ENCODE peak calls at places on chromosome 21, in nine cellular contexts. B is KG1; N is stimulated activated CD8-positive, alpha-beta memory T cell treated with anti-CD3 and anti-CD28 coated beads, Interleukin-4, amount 100 ng/mL, for 1 hour; L is astrocyte of the cerebellum; M is stimulated activated effector memory CD8-positive, alpha-beta T cell treated with anti-CD3 and anti-CD28 coated beads, Interleukin-12 subunit alpha, Interleukin-12 subunit beta, amount 100 ng/mL, for 72 hours; I is AG20443; R is activated effector memory CD4-positive, alpha-beta T cell treated with Interleukin-2 at 50 U/mL for 16 hours; W is NCI-H1417; H is iPS-NIHi11. Y is an unnamed sample.

GRCh38 chr21:34890724-34891609 is 158.1 kb downstream of the RUNX1 start:
- DNase-seq in B (no peak), W (no peak), L (no peak), H (peak), I (no peak), M (peak), N (no peak), R (no peak), Y (peak)

GRCh38 chr21:45741691-45742090 is 98.2 kb downstream of the PCBP3 start:
- DNase-seq in M (no peak), I (no peak), N (no peak), R (no peak), L (no peak), B (no peak), W (no peak), H (no peak), Y (no peak)

GRCh38 chr21:15441999-15442398 is 287.8 kb upstream of the USP25 start:
- DNase-seq in I (no peak), N (no peak), B (no peak), R (no peak), H (no peak), L (no peak), W (no peak), M (no peak), Y (no peak)

GRCh38 chr21:28884481-28884880 is 108.2 kb downstream of the LTN1 start:
- DNase-seq in H (no peak), N (no peak), M (no peak), I (peak), W (no peak), L (no peak), B (peak), R (no peak), Y (no peak)

GRCh38 chr21:42220138-42220701 is 1.3 kb downstream of the ABCG1 start:
- DNase-seq in M (peak), B (peak), H (peak), W (peak), R (peak), L (peak), N (no peak), I (peak), Y (peak)

GRCh38 chr21:39863111-39863510 is 4.1 kb upstream of the PCP4 start:
- DNase-seq in H (no peak), M (no peak), I (no peak), W (peak), R (no peak), B (no peak), N (no peak), L (peak), Y (no peak)

GRCh38 chr21:26819944-26820343 is 25.3 kb downstream of the ADAMTS1 start:
- DNase-seq in R (no peak), N (no peak), I (no peak), L (no peak), B (no peak), H (no peak), M (no peak), W (no peak), Y (no peak)

GRCh38 chr21:15653710-15654109 is 76.1 kb upstream of the USP25 start:
- DNase-seq in H (no peak), M (no peak), N (no peak), B (no peak), I (no peak), W (no peak), L (no peak), R (no peak), Y (no peak)

GRCh38 chr21:26070822-26071425 is 99.6 kb downstream of the APP start:
- DNase-seq in R (peak), W (peak), I (peak), L (peak), B (no peak), H (no peak), M (no peak), N (peak), Y (peak)

GRCh38 chr21:38958940-38959685 is 153.4 kb downstream of the ETS2 start:
- DNase-seq in I (peak), N (no peak), R (no peak), H (no peak), W (no peak), M (no peak), B (no peak), L (no peak), Y (no peak)

GRCh38 chr21:28334407-28334806 is 658.3 kb downstream of the LTN1 start:
- DNase-seq in M (no peak), L (no peak), R (no peak), I (no peak), B (no peak), W (no peak), H (no peak), N (no peak), Y (no peak)

GRCh38 chr21:42113926-42114409 is 42.9 kb downstream of the UMODL1 start:
- DNase-seq in L (no peak), B (no peak), R (no peak), N (no peak), W (no peak), M (no peak), I (peak), H (no peak), Y (no peak)